ENCODE peak calls at places on chromosomes 5 and 9, in four cellular contexts. X is GM23338, T is transverse colon, N is endothelial cell of umbilical vein. Q is an unnamed sample.

GRCh38 chr5:126376443-126376842 is 46.8 kb upstream of the GRAMD2B start:
- DNase-seq in N (no peak), X (no peak), T (no peak), Q (no peak)

GRCh38 chr5:61658592-61659008 is 326.5 kb downstream of the ZSWIM6 start:
- DNase-seq in X (peak; percentile 94), N (peak; percentile 74), T (peak; percentile 88), Q (peak; percentile 69)

GRCh38 chr5:152501294-152501693 is 96.2 kb upstream of the NMUR2 start:
- DNase-seq in X (no peak), N (no peak), T (no peak), Q (no peak)

GRCh38 chr5:140312067-140312790 is 9.3 kb upstream of the PFDN1 start:
- DNase-seq in N (peak; percentile 99), T (no peak), X (peak; percentile 39), Q (no peak)

GRCh38 chr9:27382989-27383388 is 86.0 kb upstream of the EQTN start:
- DNase-seq in N (no peak), T (no peak), X (no peak), Q (no peak)

GRCh38 chr5:41638685-41639084 is 128.3 kb upstream of the PLCXD3 start:
- DNase-seq in N (no peak), T (no peak), X (no peak), Q (no peak)

GRCh38 chr5:172766287-172767104 is 4.5 kb downstream of the DUSP1 start:
- DNase-seq in X (no peak), N (peak; percentile 94), T (peak; percentile 65), Q (no peak)

GRCh38 chr9:113504725-113505590 is 41.4 kb downstream of the RGS3 start:
- DNase-seq in N (peak; percentile 87), T (peak; percentile 68), X (no peak), Q (no peak)

GRCh38 chr9:131744715-131745201 is 4.9 kb upstream of the RAPGEF1 start:
- DNase-seq in X (no peak), T (no peak), N (no peak), Q (no peak)

GRCh38 chr9:132381966-132382541 is 24.6 kb downstream of the TTF1 start:
- DNase-seq in N (no peak), T (no peak), X (no peak), Q (no peak)

GRCh38 chr5:155485344-155485743 is 471.8 kb downstream of the KIF4B start:
- DNase-seq in T (no peak), N (no peak), X (no peak), Q (no peak)

GRCh38 chr5:157361865-157362465 is 96.0 kb downstream of the CYFIP2 start:
- DNase-seq in N (peak; percentile 91), X (no peak), T (no peak), Q (no peak)

GRCh38 chr9:7147136-7148090 is 389.6 kb downstream of the KDM4C start:
- DNase-seq in N (no peak), T (peak; percentile 43), X (no peak), Q (no peak)

GRCh38 chr5:129245489-129245888 is 150.9 kb downstream of the ISOC1 start:
- DNase-seq in X (no peak), T (no peak), N (no peak), Q (no peak)

GRCh38 chr5:159377653-159378052 is 47.4 kb upstream of the IL12B start:
- DNase-seq in T (no peak), X (no peak), N (no peak), Q (no peak)

GRCh38 chr9:120109242-120109641 is 470.7 kb downstream of the CDK5RAP2 start:
- DNase-seq in X (peak; percentile 80), T (no peak), N (no peak), Q (no peak)

GRCh38 chr5:159819671-159820411 is 96.4 kb upstream of the ADRA1B start:
- DNase-seq in T (peak; percentile 62), X (no peak), N (no peak), Q (no peak)

GRCh38 chr5:133457439-133457838 is 154.9 kb downstream of the FSTL4 start:
- DNase-seq in X (peak; percentile 22), N (no peak), T (no peak), Q (no peak)

GRCh38 chr9:3894764-3895163 is 369.0 kb upstream of the RFX3 start:
- DNase-seq in X (no peak), N (no peak), T (no peak), Q (no peak)

GRCh38 chr9:4021621-4022213 is 278.2 kb downstream of the GLIS3 start:
- DNase-seq in X (no peak), N (no peak), T (no peak), Q (no peak)

GRCh38 chr9:31302620-31303418 is 1081.6 kb upstream of the ACO1 start:
- DNase-seq in T (no peak), N (no peak), X (no peak), Q (no peak)

GRCh38 chr5:143239877-143240518 is 163.5 kb downstream of the NR3C1 start:
- DNase-seq in T (no peak), N (no peak), X (no peak), Q (no peak)

GRCh38 chr9:134163374-134164196 is 779 bp downstream of the RNU6ATAC start:
- DNase-seq in T (peak; percentile 71), N (peak; percentile 62), X (peak; percentile 78), Q (no peak)

GRCh38 chr9:33202552-33203300 is 35.6 kb upstream of the B4GALT1 start:
- DNase-seq in N (no peak), T (peak; percentile 77), X (peak; percentile 53), Q (no peak)

GRCh38 chr9:113454914-113455761 is 8.4 kb upstream of the RGS3 start:
- DNase-seq in N (peak; percentile 97), X (peak; percentile 48), T (no peak), Q (peak; percentile 28)

GRCh38 chr5:68534131-68534940 is 318.8 kb downstream of the PIK3R1 start:
- DNase-seq in T (peak; percentile 10), N (no peak), X (no peak), Q (no peak)

GRCh38 chr9:70303268-70303667 is 44.5 kb downstream of the SMC5 start:
- DNase-seq in T (no peak), N (no peak), X (no peak), Q (no peak)

GRCh38 chr5:10595305-10595677 is 31.4 kb downstream of the ANKRD33B start:
- DNase-seq in X (no peak), T (no peak), N (no peak), Q (no peak)

GRCh38 chr5:178209334-178210072 is 5.2 kb downstream of the HNRNPAB start:
- DNase-seq in X (no peak), N (no peak), T (no peak), Q (no peak)

GRCh38 chr5:178210073-178210526 is 5.8 kb downstream of the HNRNPAB start:
- DNase-seq in T (no peak), N (no peak), X (peak; percentile 38), Q (no peak)

GRCh38 chr5:178212241-178213002 is 8.1 kb downstream of the HNRNPAB start:
- DNase-seq in T (no peak), X (no peak), N (no peak), Q (no peak)

GRCh38 chr5:178213003-178213449 is 8.7 kb downstream of the HNRNPAB start:
- DNase-seq in X (no peak), T (no peak), N (no peak), Q (no peak)

DNA sequence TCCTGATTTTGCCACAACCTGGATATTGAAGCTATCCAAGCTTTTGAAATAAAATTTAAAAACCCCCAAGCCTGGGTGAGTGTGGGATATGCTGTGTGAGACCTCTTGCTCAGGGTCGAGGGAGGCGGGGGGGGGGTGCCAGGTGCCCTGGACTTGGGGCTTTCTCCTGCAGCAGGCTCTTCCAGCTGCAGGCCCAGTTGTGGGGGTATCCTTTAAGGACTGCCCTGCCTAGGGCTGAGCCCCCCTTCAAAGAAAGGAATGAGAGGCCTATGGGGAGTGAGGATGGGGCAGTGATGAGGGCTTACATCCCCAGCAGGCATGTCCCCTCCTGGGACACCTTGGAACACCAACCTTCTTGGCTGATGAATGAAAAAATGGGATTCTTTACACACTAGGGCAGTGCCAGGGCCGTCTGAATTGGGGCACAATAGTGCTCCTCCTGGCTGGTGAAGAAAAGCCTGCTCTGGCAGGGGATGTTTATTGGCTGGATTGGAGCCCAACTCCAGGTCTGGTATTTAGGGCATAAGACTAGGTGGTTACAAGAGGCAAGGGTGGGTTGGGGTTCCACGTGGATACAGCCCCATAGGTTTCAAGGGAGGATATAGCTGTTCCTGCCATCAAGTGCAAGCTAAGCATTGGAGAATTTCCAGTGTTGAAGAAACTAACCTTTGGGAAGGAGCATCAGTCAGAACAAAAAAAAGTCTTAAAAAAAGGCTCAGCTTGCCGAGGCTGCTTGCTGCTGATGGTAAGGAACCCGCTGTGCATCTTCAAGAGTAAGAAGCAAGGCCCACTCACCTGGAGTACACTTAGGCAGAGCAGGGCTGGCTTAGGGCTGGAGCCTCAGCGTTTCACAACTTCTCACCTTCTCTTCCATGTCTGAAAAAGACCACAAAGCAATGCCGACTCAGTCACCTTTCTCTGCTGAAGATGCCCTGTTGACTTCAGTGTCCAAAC is 7.0 kb downstream of the HNRNPAB start:
- DNase-seq in X (no peak), N (no peak), T (no peak), Q (no peak)
- TF ChIP-seq POLR2AphosphoS5 in X (no peak), N (no peak), T (no peak), Q (peak; percentile 14)

DNA sequence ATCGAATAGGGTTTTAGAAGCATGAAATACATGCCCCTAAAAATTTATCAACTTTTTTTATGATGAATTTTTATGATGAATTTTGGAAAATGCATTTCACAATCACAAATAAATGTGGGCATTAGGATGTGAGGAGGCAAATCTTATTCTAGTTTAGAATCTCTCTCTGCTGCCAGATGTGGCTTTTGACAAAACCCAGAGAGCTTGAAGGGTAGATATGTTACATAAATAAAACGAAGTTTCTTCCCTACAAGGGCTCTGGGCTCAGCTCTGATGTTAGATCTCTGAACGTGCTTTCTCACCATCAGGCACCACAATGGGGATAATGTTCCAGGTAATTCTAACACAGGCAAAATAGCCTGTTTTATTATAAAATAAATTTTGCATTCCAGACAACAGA is 102.3 kb upstream of the ADAMTSL1 start:
- DNase-seq in X (no peak), T (no peak), N (no peak), Q (no peak)
- TF ChIP-seq POLR2AphosphoS5 in X (no peak), T (peak; percentile 49), N (no peak), Q (no peak)

GRCh38 chr5:115170924-115171510 is 1.3 kb upstream of the TRIM36 start:
- DNase-seq in T (no peak), X (peak; percentile 21), N (no peak), Q (peak; percentile 39)

GRCh38 chr5:115170128-115170923 is 618 bp upstream of the TRIM36 start:
- DNase-seq in N (peak; percentile 49), T (no peak), X (peak; percentile 73), Q (no peak)

GRCh38 chr5:115168829-115169391 is 798 bp downstream of the TRIM36 start:
- DNase-seq in N (peak; percentile 7), X (peak; percentile 66), T (peak; percentile 27), Q (no peak)

GRCh38 chr5:115166744-115167393 is 2.8 kb downstream of the TRIM36 start:
- DNase-seq in X (no peak), T (no peak), N (no peak), Q (no peak)

GRCh38 chr5:115169392-115170127 is at the start of gene TRIM36:
- DNase-seq in X (peak; percentile 93), T (peak; percentile 96), N (peak; percentile 90), Q (peak; percentile 81)
- TF ChIP-seq POLR2AphosphoS5 in X (peak; percentile 89), T (peak; percentile 91), N (peak; percentile 42), Q (peak; percentile 92)

DNA sequence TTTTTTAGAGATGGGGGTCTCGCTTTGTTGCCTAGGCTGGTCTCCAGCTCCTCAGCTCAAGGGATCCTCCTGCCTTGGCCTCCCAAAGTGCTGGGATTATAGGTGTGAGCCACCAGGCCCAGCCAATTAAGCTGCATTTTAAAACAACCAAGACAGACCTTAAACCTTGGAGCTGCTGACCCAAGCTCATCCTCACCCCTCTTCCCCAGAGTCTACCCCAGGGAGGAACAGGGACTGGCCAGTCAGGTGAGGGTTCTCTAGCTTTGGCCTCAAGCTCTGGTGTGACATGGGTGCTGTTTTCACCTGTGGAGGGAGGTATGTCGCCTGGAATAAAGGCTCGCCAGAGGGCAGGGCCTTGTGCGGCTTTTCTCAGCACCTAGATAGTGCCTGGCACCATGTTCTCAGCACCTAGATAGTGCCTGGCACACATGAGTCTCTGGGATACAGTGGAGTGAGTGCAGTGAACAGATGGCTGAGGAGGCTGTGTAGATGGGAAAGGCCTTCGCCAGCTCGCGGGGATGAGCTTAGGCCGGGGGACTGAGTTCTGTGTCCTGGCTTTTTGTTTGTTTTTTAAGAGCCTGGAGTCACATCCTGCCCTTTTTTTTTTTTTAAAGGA is 7.4 kb downstream of the CDK9 start:
- DNase-seq in X (no peak), T (no peak), N (peak; percentile 45), Q (no peak)
- TF ChIP-seq POLR2AphosphoS5 in X (peak; percentile 42), T (no peak), N (peak; percentile 40), Q (no peak)

Q was measured in SK-N-MC.